ENCODE peak calls at places on chromosomes 7 and 10, in four cellular contexts. E is PC-3, Q is SK-N-SH, X is astrocyte. O is an unnamed sample.

GRCh38 chr7:44211126-44211675 is 10.4 kb downstream of the YKT6 start:
- DNase-seq in E (no peak), Q (no peak), X (no peak), O (no peak)

GRCh38 chr7:41977165-41977651 is 259.8 kb downstream of the GLI3 start:
- DNase-seq in E (peak), Q (peak), X (peak), O (peak)

GRCh38 chr10:113947138-113948011 is 92.9 kb downstream of the NHLRC2 start:
- DNase-seq in E (peak), Q (peak), X (peak), O (no peak)

GRCh38 chr10:116721991-116722392 is 20.4 kb downstream of the HSPA12A start:
- DNase-seq in E (no peak), Q (peak), X (peak), O (no peak)

GRCh38 chr10:19816420-19817250 is at the start of gene PLXDC2:
- DNase-seq in E (peak), Q (peak), X (peak), O (peak)

GRCh38 chr7:47937711-47938573 is 10.3 kb downstream of the PKD1L1 start:
- DNase-seq in E (no peak), Q (no peak), X (no peak), O (no peak)

GRCh38 chr7:92835851-92836488 is 403 bp downstream of the CDK6 start:
- DNase-seq in E (peak), Q (peak), X (peak), O (no peak)

GRCh38 chr7:45698527-45699309 is 124.5 kb downstream of the ADCY1 start:
- DNase-seq in E (no peak), Q (no peak), X (no peak), O (no peak)

GRCh38 chr7:71547426-71547825 is 415.5 kb downstream of the GALNT17 start:
- DNase-seq in E (no peak), Q (no peak), X (no peak), O (no peak)

GRCh38 chr7:537911-538634 is 18.4 kb upstream of the PDGFA start:
- DNase-seq in E (peak), Q (peak), X (peak), O (peak)

GRCh38 chr10:101291254-101292193 is 62.3 kb upstream of the LBX1 start:
- DNase-seq in E (peak), Q (peak), X (no peak), O (no peak)

GRCh38 chr7:28311670-28312069 is 100.6 kb upstream of the CREB5 start:
- DNase-seq in E (no peak), Q (no peak), X (no peak), O (no peak)

GRCh38 chr7:77716804-77717203 is 20.5 kb downstream of the RSBN1L start:
- DNase-seq in E (no peak), Q (no peak), X (no peak), O (no peak)
- H3K27ac ChIP-seq in E (no peak), Q (no peak), X (no peak), O (no peak)

GRCh38 chr10:126147866-126148578 is 240.3 kb downstream of the ADAM12 start:
- DNase-seq in E (no peak), Q (no peak), X (peak), O (peak)
- H3K9ac ChIP-seq in E (no peak), Q (peak), X (peak), O (no peak)

DNA sequence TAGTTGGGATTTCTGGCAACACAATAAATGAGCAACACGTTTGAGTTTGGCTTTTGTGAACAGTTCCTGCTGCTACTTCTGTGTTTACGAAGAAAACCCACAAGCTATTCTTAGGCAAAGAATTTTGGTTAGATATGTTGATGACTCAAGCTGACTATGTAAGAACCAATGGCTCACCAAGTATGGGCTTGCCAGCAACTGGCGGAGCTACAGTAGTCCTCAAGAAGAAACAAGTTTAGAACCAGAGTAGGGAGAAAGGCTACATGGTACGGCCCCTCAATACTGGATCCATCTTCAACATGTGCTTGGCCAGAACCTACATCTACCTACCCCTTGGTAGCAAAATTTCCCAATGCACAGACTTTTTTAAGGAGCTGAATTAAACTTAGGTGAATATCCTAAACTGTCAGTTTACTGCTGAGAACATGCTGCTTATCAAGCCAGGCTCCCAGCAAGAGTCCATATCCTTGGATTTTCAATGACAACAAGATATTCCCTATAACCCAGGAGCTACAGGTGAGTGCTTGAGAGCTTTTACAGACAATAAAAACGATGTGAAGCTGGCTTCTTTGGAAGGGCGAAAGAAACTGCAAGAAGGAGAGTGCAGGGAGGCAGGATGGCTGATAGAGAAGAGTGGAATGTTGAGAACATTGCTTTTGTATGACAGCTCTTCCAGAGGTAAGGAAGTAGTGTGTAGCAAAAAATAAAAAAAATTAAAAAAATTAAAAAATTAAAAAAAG is 74.3 kb upstream of the ASAH2 start:
- DNase-seq in E (peak), Q (no peak), X (peak), O (peak)
- H3K27ac ChIP-seq in E (peak), Q (peak), X (peak), O (peak)

GRCh38 chr7:38049679-38050078 is 128.4 kb upstream of the STARD3NL start:
- DNase-seq in E (no peak), Q (no peak), X (no peak), O (no peak)

GRCh38 chr7:38057829-38058228 is 120.2 kb upstream of the STARD3NL start:
- DNase-seq in E (no peak), Q (no peak), X (no peak), O (no peak)

GRCh38 chr7:38051311-38051710 is 126.7 kb upstream of the STARD3NL start:
- DNase-seq in E (no peak), Q (no peak), X (no peak), O (no peak)

GRCh38 chr7:38052786-38053185 is 125.3 kb upstream of the STARD3NL start:
- DNase-seq in E (no peak), Q (peak), X (no peak), O (no peak)

DNA sequence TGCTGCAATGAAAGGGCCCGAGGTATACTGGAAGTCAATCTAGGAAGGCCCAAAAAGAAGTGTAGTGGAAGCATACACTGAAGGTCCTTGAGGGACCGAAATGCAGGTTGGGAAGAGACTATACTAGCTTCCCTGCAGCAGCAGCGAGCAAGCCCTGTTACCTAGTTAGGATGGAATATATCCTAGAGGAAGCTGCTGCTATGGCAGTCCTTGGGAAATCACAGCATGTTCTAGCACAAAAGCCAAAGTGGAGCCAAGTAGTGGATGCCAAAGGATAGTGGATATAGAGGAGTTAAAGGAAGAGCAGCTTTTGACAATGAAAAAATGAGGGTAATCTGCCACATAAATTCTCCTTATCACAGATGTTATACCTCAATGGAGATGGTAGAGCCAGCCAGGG is 123.8 kb upstream of the STARD3NL start:
- DNase-seq in E (no peak), Q (no peak), X (no peak), O (no peak)
- H3K9ac ChIP-seq in E (no peak), Q (no peak), X (no peak), O (no peak)

GRCh38 chr10:69316313-69317059 is 38.2 kb downstream of the HK1 start:
- DNase-seq in E (peak), Q (no peak), X (no peak), O (no peak)

GRCh38 chr10:69317175-69318086 is 39.1 kb downstream of the HK1 start:
- DNase-seq in E (peak), Q (no peak), X (no peak), O (peak)

GRCh38 chr10:69318997-69319727 is 40.9 kb downstream of the HK1 start:
- DNase-seq in E (peak), Q (peak), X (peak), O (peak)

GRCh38 chr10:69319911-69320316 is 41.6 kb downstream of the HK1 start:
- DNase-seq in E (peak), Q (peak), X (no peak), O (no peak)

GRCh38 chr10:69318087-69318996 is 40.0 kb downstream of the HK1 start:
- DNase-seq in E (peak), Q (peak), X (peak), O (peak)
- H3K27ac ChIP-seq in E (peak), Q (peak), X (peak), O (peak)